ENCODE peak calls at places on chromosomes 3 and 15, in five cellular contexts. R is lung, O is PC-9, D is IMR-90, V is cardiac muscle cell. B is an unnamed sample. For H3K4me1, the result is how much of the 10 kb centered on the place peaks cover.

GRCh38 chr3:65972765-65973164 is 66.0 kb downstream of the MAGI1 start:
- DNase-seq in R (no peak), V (no peak), O (no peak), D (no peak), B (no peak)

GRCh38 chr3:130258532-130258952 is 86.9 kb upstream of the COL6A5 start:
- DNase-seq in R (peak), O (no peak), V (no peak), D (no peak), B (no peak)

GRCh38 chr3:182970811-182971418 is 9.4 kb downstream of the DCUN1D1 start:
- DNase-seq in V (no peak), D (no peak), R (no peak), O (no peak), B (no peak)

GRCh38 chr3:142057331-142057725 is 92.0 kb downstream of the TFDP2 start:
- DNase-seq in D (no peak), R (no peak), V (no peak), O (no peak), B (no peak)

GRCh38 chr3:94117729-94118128 is 54.9 kb downstream of the NSUN3 start:
- DNase-seq in R (no peak), O (no peak), D (no peak), V (no peak), B (no peak)

GRCh38 chr3:78979083-78979482 is 788.7 kb downstream of the ROBO1 start:
- DNase-seq in V (no peak), O (no peak), D (no peak), R (no peak), B (no peak)

GRCh38 chr15:67383903-67384302 is 129.3 kb downstream of the IQCH start:
- DNase-seq in D (peak), O (no peak), V (no peak), R (no peak), B (no peak)

GRCh38 chr3:85330071-85330470 is 371.3 kb downstream of the CADM2 start:
- DNase-seq in R (no peak), D (no peak), V (no peak), O (no peak), B (no peak)

GRCh38 chr3:184015381-184016019 is 2.2 kb downstream of the ABCC5 start:
- DNase-seq in D (peak), R (no peak), O (no peak), V (peak), B (no peak)

GRCh38 chr15:39602143-39602542 is 21.3 kb downstream of the THBS1 start:
- DNase-seq in R (no peak), D (no peak), V (no peak), O (no peak), B (peak)

GRCh38 chr15:69987492-69988482 is 109.9 kb downstream of the TLE3 start:
- DNase-seq in O (peak), V (no peak), R (no peak), D (no peak), B (no peak)

GRCh38 chr3:28915711-28916481 is 365.0 kb upstream of the RBMS3 start:
- DNase-seq in V (peak), D (peak), O (no peak), R (no peak), B (peak)
- TF ChIP-seq CTCF in V (no peak), D (peak), O (no peak), R (no peak), B (no peak)

GRCh38 chr3:125359700-125360099 is 15.4 kb downstream of the ZNF148 start:
- DNase-seq in O (no peak), D (no peak), V (no peak), R (no peak), B (no peak)
- H3K4me1 ChIP-seq in O (under half), D (under half), V (under half), R (under half), B (under half)

GRCh38 chr3:137163958-137164357 is 206.2 kb downstream of the IL20RB start:
- DNase-seq in R (no peak), D (no peak), O (no peak), V (no peak), B (no peak)

GRCh38 chr3:137165117-137165806 is 207.5 kb downstream of the IL20RB start:
- DNase-seq in O (no peak), D (peak), R (no peak), V (peak), B (no peak)

DNA sequence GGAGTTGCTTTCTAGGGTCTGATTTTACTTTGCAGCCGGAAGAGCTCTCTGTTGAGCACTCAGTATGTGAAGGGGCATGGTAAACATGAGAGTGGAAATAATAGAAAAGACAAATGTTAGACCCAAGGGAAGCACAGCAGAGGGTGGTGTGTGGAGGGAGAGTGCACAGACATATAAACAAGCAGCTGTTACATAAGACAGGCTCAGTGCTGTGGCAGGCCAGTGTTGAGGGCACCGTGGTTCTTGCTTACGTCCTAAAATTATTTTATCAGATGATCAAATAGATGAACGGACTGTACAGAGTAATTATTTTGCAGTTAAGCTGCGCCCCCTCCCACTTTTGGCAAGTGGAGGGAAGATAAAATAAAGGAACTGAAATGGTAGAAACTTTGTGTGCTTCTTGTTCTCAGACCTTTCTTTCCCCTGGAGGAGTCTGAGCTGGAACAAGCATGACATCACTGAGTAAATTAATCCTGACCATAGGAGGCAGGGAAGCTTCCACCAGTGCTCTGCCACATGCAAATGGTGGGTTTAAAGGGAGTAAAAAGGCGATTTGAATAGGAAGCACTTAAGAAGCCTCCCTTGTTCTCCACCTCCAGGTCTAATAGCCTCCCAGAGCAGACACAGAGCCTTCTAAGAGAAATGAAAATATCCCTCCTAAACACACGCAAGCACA is 205.6 kb downstream of the IL20RB start:
- DNase-seq in D (no peak), V (peak), O (no peak), R (no peak), B (no peak)
- H3K4me3 ChIP-seq in D (no peak), V (no peak), O (no peak), R (no peak), B (no peak)

GRCh38 chr15:64361259-64361658 is 5.3 kb upstream of the CSNK1G1 start:
- DNase-seq in O (no peak), D (no peak), R (no peak), V (no peak), B (no peak)

GRCh38 chr15:64351265-64351664 is 4.7 kb downstream of the CSNK1G1 start:
- DNase-seq in O (no peak), R (no peak), D (peak), V (no peak), B (no peak)

GRCh38 chr15:64354683-64355558 is 1.1 kb downstream of the CSNK1G1 start:
- DNase-seq in R (no peak), D (no peak), O (no peak), V (no peak), B (no peak)

GRCh38 chr15:64355559-64356442 is at the start of gene CSNK1G1:
- DNase-seq in V (peak), O (peak), R (peak), D (peak), B (peak)

DNA sequence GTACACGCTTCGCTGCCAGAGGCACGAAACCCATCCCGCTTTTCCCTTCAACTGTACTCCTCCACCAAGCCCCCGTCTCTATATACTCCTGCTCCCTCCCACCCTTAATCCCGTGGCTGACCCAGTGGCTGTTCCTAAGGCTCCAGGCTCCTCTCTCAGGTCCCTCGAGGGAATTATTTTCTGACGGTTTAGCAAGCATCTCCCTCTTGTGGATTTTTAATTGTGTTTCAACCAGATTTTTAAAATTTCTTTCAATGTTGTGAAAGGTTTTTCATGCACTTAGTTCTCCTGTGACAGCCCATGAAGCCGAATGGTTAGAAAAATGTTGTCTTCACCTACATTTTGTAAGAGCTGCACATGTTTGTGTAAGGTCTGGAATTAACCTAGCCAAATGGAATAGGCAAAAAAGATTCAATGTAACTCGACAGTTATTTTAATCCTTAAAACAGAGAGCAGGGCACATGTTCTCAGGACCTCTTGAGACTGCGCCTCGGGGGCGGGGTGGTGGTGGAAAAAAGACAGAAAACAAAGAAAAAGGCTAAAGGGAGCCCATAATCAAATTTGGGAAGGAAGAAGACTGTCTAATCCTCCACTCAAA is 569 bp upstream of the CSNK1G1 start:
- DNase-seq in O (no peak), V (no peak), D (peak), R (no peak), B (no peak)
- TF ChIP-seq CTCF in O (peak), V (peak), D (peak), R (peak), B (no peak)

GRCh38 chr3:71051893-71052687 is 531.4 kb downstream of the FOXP1 start:
- DNase-seq in D (peak), R (no peak), V (no peak), O (no peak), B (no peak)

GRCh38 chr3:71050133-71050520 is 533.4 kb downstream of the FOXP1 start:
- DNase-seq in O (no peak), D (peak), V (no peak), R (no peak), B (no peak)

GRCh38 chr3:71048948-71049347 is 534.6 kb downstream of the FOXP1 start:
- DNase-seq in D (no peak), V (no peak), R (no peak), O (no peak), B (peak)

GRCh38 chr3:71051259-71051595 is 532.3 kb downstream of the FOXP1 start:
- DNase-seq in V (no peak), R (no peak), O (no peak), D (no peak), B (no peak)

DNA sequence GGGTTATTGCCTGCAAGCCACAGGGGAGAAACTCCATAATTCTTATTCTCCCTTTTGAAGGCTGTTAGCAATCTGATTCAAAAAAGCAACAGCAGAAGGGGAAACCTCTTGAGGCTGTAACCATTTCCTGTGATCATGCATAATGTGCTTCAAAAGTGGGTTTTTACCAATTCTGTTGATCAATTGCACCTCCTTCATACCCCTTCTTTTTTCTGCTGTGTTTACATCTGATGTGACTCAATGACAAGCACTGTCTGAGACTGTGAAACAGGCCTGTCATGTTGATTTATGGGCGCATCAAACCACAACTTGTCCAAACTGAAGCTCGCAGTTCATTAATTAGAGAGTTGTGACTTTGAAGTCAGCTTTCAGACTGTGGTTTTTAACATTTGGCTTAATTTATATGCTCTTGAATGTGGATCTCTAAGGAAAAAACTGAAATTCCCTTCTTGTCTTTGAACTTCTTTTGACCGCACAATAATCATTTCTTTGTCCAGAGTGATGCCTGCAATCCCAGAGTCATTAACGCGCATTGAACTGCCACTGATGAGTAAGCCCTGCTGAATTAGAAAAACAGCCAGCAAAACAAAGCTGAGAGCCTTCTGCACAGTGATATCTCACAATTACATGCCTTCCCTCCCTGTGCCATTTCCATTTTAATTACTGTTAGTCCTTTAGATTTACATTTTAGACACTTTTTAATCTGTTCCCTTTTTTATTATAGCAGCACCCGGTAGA is 532.8 kb downstream of the FOXP1 start:
- DNase-seq in O (no peak), R (no peak), D (peak), V (no peak), B (no peak)
- H3K4me1 ChIP-seq in O (under half), R (under half), D (under half), V (under half), B (under half)

GRCh38 chr15:83110361-83110760 is 2.9 kb downstream of the TM6SF1 start:
- DNase-seq in V (no peak), D (peak), R (no peak), O (no peak), B (no peak)

GRCh38 chr15:83107841-83108181 is 366 bp downstream of the TM6SF1 start:
- DNase-seq in O (no peak), R (no peak), D (no peak), V (no peak), B (no peak)

GRCh38 chr15:83106994-83107840 is at the start of gene TM6SF1:
- DNase-seq in O (no peak), V (peak), R (no peak), D (no peak), B (no peak)

GRCh38 chr15:83109532-83109931 is 2.1 kb downstream of the TM6SF1 start:
- DNase-seq in R (no peak), D (no peak), V (no peak), O (no peak), B (no peak)

GRCh38 chr15:83108266-83109219 is 1.1 kb downstream of the TM6SF1 start:
- DNase-seq in O (no peak), D (peak), V (no peak), R (peak), B (no peak)
- H3K4me3 ChIP-seq in O (no peak), D (peak), V (no peak), R (peak), B (no peak)

GRCh38 chr3:32435911-32436815 is 44.5 kb downstream of the CMTM7 start:
- DNase-seq in V (peak), D (no peak), R (no peak), O (no peak), B (no peak)
- TF ChIP-seq CTCF in V (no peak), D (no peak), R (no peak), O (no peak), B (no peak)